ENCODE peak calls at places on chromosomes 12 and 14, in four cellular contexts. One of them, this sample, is unnamed.

GRCh38 chr14:67514650-67515385 is 18.3 kb upstream of the PLEKHH1 start:
- DNase-seq in cardiac fibroblast: peak
- DNase-seq in Kasumi-1: peak
- DNase-seq in CD8-positive, alpha-beta T cell: peak
- DNase-seq in this sample: peak

GRCh38 chr12:5345534-5345933 is 86.4 kb upstream of the NTF3 start:
- DNase-seq in cardiac fibroblast: no peak
- DNase-seq in Kasumi-1: no peak
- DNase-seq in CD8-positive, alpha-beta T cell: no peak
- DNase-seq in this sample: no peak

GRCh38 chr14:26448181-26448855 is 149.5 kb downstream of the NOVA1 start:
- DNase-seq in cardiac fibroblast: no peak
- DNase-seq in Kasumi-1: no peak
- DNase-seq in CD8-positive, alpha-beta T cell: no peak
- DNase-seq in this sample: no peak

GRCh38 chr12:92561543-92561899 is 141.3 kb upstream of the PLEKHG7 start:
- DNase-seq in cardiac fibroblast: peak
- DNase-seq in Kasumi-1: no peak
- DNase-seq in CD8-positive, alpha-beta T cell: no peak
- DNase-seq in this sample: peak

GRCh38 chr12:126286203-126286602 is 1221.0 kb downstream of the AACS start:
- DNase-seq in cardiac fibroblast: no peak
- DNase-seq in Kasumi-1: no peak
- DNase-seq in CD8-positive, alpha-beta T cell: no peak
- DNase-seq in this sample: no peak

GRCh38 chr14:91343051-91343450 is 74.6 kb downstream of the CCDC88C start:
- DNase-seq in cardiac fibroblast: no peak
- DNase-seq in Kasumi-1: no peak
- DNase-seq in CD8-positive, alpha-beta T cell: no peak
- DNase-seq in this sample: no peak

GRCh38 chr12:8564656-8565055 is 24.0 kb upstream of the CLEC4E start:
- DNase-seq in cardiac fibroblast: no peak
- DNase-seq in Kasumi-1: no peak
- DNase-seq in CD8-positive, alpha-beta T cell: no peak
- DNase-seq in this sample: no peak

GRCh38 chr12:51056242-51056641 is 8.1 kb downstream of the LETMD1 start:
- DNase-seq in cardiac fibroblast: peak
- DNase-seq in Kasumi-1: no peak
- DNase-seq in CD8-positive, alpha-beta T cell: no peak
- DNase-seq in this sample: no peak

GRCh38 chr14:31411218-31411727 is 9.1 kb downstream of the HEATR5A start:
- DNase-seq in cardiac fibroblast: peak
- DNase-seq in Kasumi-1: no peak
- DNase-seq in CD8-positive, alpha-beta T cell: no peak
- DNase-seq in this sample: peak

GRCh38 chr14:77076118-77076631 is 21.9 kb upstream of the CIPC start:
- DNase-seq in cardiac fibroblast: peak
- DNase-seq in Kasumi-1: no peak
- DNase-seq in CD8-positive, alpha-beta T cell: no peak
- DNase-seq in this sample: peak

GRCh38 chr12:93223440-93224426 is 154.0 kb upstream of the NUDT4 start:
- DNase-seq in cardiac fibroblast: peak
- DNase-seq in Kasumi-1: no peak
- DNase-seq in CD8-positive, alpha-beta T cell: no peak
- DNase-seq in this sample: peak

GRCh38 chr12:67057072-67057471 is 212.1 kb upstream of the CAND1 start:
- DNase-seq in cardiac fibroblast: no peak
- DNase-seq in Kasumi-1: no peak
- DNase-seq in CD8-positive, alpha-beta T cell: no peak
- DNase-seq in this sample: no peak

GRCh38 chr12:131120831-131121271 is 167.1 kb downstream of the ADGRD1 start:
- DNase-seq in cardiac fibroblast: no peak
- DNase-seq in Kasumi-1: no peak
- DNase-seq in CD8-positive, alpha-beta T cell: no peak
- DNase-seq in this sample: no peak

GRCh38 chr14:104383931-104384775 is 195.4 kb upstream of the C14orf180 start:
- DNase-seq in cardiac fibroblast: no peak
- DNase-seq in Kasumi-1: no peak
- DNase-seq in CD8-positive, alpha-beta T cell: no peak
- DNase-seq in this sample: no peak

GRCh38 chr14:54719406-54719805 is 152.5 kb downstream of the SAMD4A start:
- DNase-seq in cardiac fibroblast: no peak
- DNase-seq in Kasumi-1: no peak
- DNase-seq in CD8-positive, alpha-beta T cell: no peak
- DNase-seq in this sample: no peak

GRCh38 chr14:90546767-90547166 is 149.9 kb downstream of the CALM1 start:
- DNase-seq in cardiac fibroblast: no peak
- DNase-seq in Kasumi-1: no peak
- DNase-seq in CD8-positive, alpha-beta T cell: no peak
- DNase-seq in this sample: no peak

GRCh38 chr14:77372304-77372841 is 4.5 kb downstream of the TMED8 start:
- DNase-seq in cardiac fibroblast: peak
- DNase-seq in Kasumi-1: no peak
- DNase-seq in CD8-positive, alpha-beta T cell: no peak
- DNase-seq in this sample: peak

GRCh38 chr14:68913516-68913915 is 65.6 kb downstream of the ACTN1 start:
- DNase-seq in cardiac fibroblast: no peak
- DNase-seq in Kasumi-1: no peak
- DNase-seq in CD8-positive, alpha-beta T cell: no peak
- DNase-seq in this sample: no peak

GRCh38 chr14:101819251-101819990 is 57.9 kb downstream of the PPP2R5C start:
- DNase-seq in cardiac fibroblast: no peak
- DNase-seq in Kasumi-1: no peak
- DNase-seq in CD8-positive, alpha-beta T cell: peak
- DNase-seq in this sample: no peak

GRCh38 chr14:35032562-35032961 is 13.5 kb upstream of the FAM177A1 start:
- DNase-seq in cardiac fibroblast: no peak
- DNase-seq in Kasumi-1: no peak
- DNase-seq in CD8-positive, alpha-beta T cell: no peak
- DNase-seq in this sample: no peak

GRCh38 chr12:18644564-18644963 is 93.2 kb downstream of the PLCZ1 start:
- DNase-seq in cardiac fibroblast: no peak
- DNase-seq in Kasumi-1: no peak
- DNase-seq in CD8-positive, alpha-beta T cell: no peak
- DNase-seq in this sample: no peak

GRCh38 chr12:59036973-59037807 is 116.9 kb upstream of the LRIG3 start:
- DNase-seq in cardiac fibroblast: no peak
- DNase-seq in Kasumi-1: no peak
- DNase-seq in CD8-positive, alpha-beta T cell: no peak
- DNase-seq in this sample: no peak

GRCh38 chr12:49502590-49502989 is 36.2 kb upstream of the KCNH3 start:
- DNase-seq in cardiac fibroblast: peak
- DNase-seq in Kasumi-1: no peak
- DNase-seq in CD8-positive, alpha-beta T cell: no peak
- DNase-seq in this sample: no peak

GRCh38 chr14:93788557-93789365 is 476 bp upstream of the PRIMA1 start:
- DNase-seq in cardiac fibroblast: no peak
- DNase-seq in Kasumi-1: no peak
- DNase-seq in CD8-positive, alpha-beta T cell: no peak
- DNase-seq in this sample: peak

GRCh38 chr12:19597304-19598066 is 158.2 kb downstream of the AEBP2 start:
- DNase-seq in cardiac fibroblast: no peak
- DNase-seq in Kasumi-1: no peak
- DNase-seq in CD8-positive, alpha-beta T cell: no peak
- DNase-seq in this sample: no peak